ENCODE peak calls at places on chromosomes 12 and 14, in four cellular contexts. N is T-cell, A is type B pancreatic cell, C is NCI-H1092. F is an unnamed sample.

GRCh38 chr14:96105089-96105920 is 66.1 kb downstream of the C14orf132 start:
- DNase-seq in N (no peak), A (no peak), C (no peak), F (no peak)

GRCh38 chr14:104169765-104170113 is 31.4 kb downstream of the KIF26A start:
- DNase-seq in N (no peak), A (no peak), C (no peak), F (no peak)

GRCh38 chr14:103099733-103100280 is 5.3 kb downstream of the EXOC3L4 start:
- DNase-seq in N (no peak), A (no peak), C (no peak), F (no peak)

GRCh38 chr14:96582995-96583394 is 80.8 kb downstream of the PAPOLA start:
- DNase-seq in N (no peak), A (no peak), C (no peak), F (peak)

GRCh38 chr12:77339610-77340009 is 274.2 kb upstream of the E2F7 start:
- DNase-seq in N (no peak), A (no peak), C (no peak), F (no peak)

GRCh38 chr14:59214702-59215302 is 26.3 kb downstream of the DAAM1 start:
- DNase-seq in N (no peak), A (no peak), C (no peak), F (no peak)

GRCh38 chr14:77022219-77022852 is 6.2 kb downstream of the IRF2BPL start:
- DNase-seq in N (no peak), A (no peak), C (no peak), F (no peak)

GRCh38 chr14:103385994-103386491 is 828 bp downstream of the MARK3 start:
- DNase-seq in N (peak), A (no peak), C (no peak), F (no peak)

GRCh38 chr12:1318327-1319031 is 275.9 kb downstream of the FBXL14 start:
- DNase-seq in N (no peak), A (no peak), C (peak), F (no peak)

GRCh38 chr12:104457746-104458644 is 1.2 kb downstream of the CHST11 start:
- DNase-seq in N (peak), A (peak), C (no peak), F (peak)

GRCh38 chr12:72057330-72057911 is 118.8 kb downstream of the TPH2 start:
- DNase-seq in N (no peak), A (no peak), C (no peak), F (no peak)

GRCh38 chr12:130375888-130376287 is 38.2 kb downstream of the PIWIL1 start:
- DNase-seq in N (no peak), A (no peak), C (no peak), F (no peak)

GRCh38 chr14:104104006-104104901 is 18.8 kb downstream of the ASPG start:
- DNase-seq in N (no peak), A (no peak), C (peak), F (no peak)

GRCh38 chr14:103329421-103330347 is 4.4 kb upstream of the EIF5 start:
- DNase-seq in N (no peak), A (no peak), C (no peak), F (no peak)

GRCh38 chr12:132356686-132357622 is 27.6 kb upstream of the GALNT9 start:
- DNase-seq in N (no peak), A (no peak), C (no peak), F (no peak)

GRCh38 chr12:11794751-11795150 is 145.3 kb downstream of the ETV6 start:
- DNase-seq in N (no peak), A (no peak), C (no peak), F (no peak)

GRCh38 chr12:94305293-94305957 is 154.2 kb downstream of the CEP83 start:
- DNase-seq in N (no peak), A (no peak), C (no peak), F (no peak)

GRCh38 chr12:107448198-107448597 is 237.4 kb upstream of the PWP1 start:
- DNase-seq in N (no peak), A (no peak), C (no peak), F (no peak)

GRCh38 chr14:25055005-25055404 is 5.1 kb upstream of the STXBP6 start:
- DNase-seq in N (no peak), A (no peak), C (no peak), F (no peak)

GRCh38 chr12:76878045-76878898 is 547 bp downstream of the CSRP2 start:
- DNase-seq in N (no peak), A (peak), C (no peak), F (no peak)

GRCh38 chr14:86388216-86388615 is 858.3 kb downstream of the FLRT2 start:
- DNase-seq in N (no peak), A (no peak), C (no peak), F (no peak)

GRCh38 chr12:65649126-65649525 is 175.2 kb upstream of the HMGA2 start:
- DNase-seq in N (no peak), A (no peak), C (no peak), F (no peak)

GRCh38 chr12:89212339-89212771 is 139.9 kb downstream of the DUSP6 start:
- DNase-seq in N (no peak), A (no peak), C (no peak), F (no peak)

GRCh38 chr12:53538209-53538689 is 31.0 kb upstream of the NPFF start:
- DNase-seq in N (no peak), A (no peak), C (no peak), F (no peak)

GRCh38 chr14:52873694-52874093 is 77.2 kb downstream of the FERMT2 start:
- DNase-seq in N (no peak), A (no peak), C (no peak), F (no peak)

GRCh38 chr12:2358986-2359658 is 306.3 kb downstream of the CACNA1C start:
- DNase-seq in N (no peak), A (no peak), C (no peak), F (no peak)

GRCh38 chr14:53924754-53925153 is 31.9 kb downstream of the BMP4 start:
- DNase-seq in N (no peak), A (no peak), C (no peak), F (no peak)

GRCh38 chr12:91490667-91491309 is 308.2 kb upstream of the DCN start:
- DNase-seq in N (no peak), A (no peak), C (no peak), F (no peak)

GRCh38 chr12:24852420-24852819 is 96.5 kb downstream of the BCAT1 start:
- DNase-seq in N (no peak), A (no peak), C (no peak), F (no peak)

GRCh38 chr12:87529386-87529785 is 499.8 kb downstream of the C12orf50 start:
- DNase-seq in N (no peak), A (no peak), C (no peak), F (no peak)

GRCh38 chr12:10718279-10718821 is 4.8 kb downstream of the YBX3 start:
- DNase-seq in N (no peak), A (no peak), C (no peak), F (no peak)

GRCh38 chr12:76766161-76766560 is 2.2 kb downstream of the ZDHHC17 start:
- DNase-seq in N (no peak), A (no peak), C (no peak), F (no peak)

GRCh38 chr14:22532345-22533056 is 56.5 kb downstream of the DAD1 start:
- DNase-seq in N (no peak), A (no peak), C (no peak), F (no peak)

F was measured in osteocyte.